ENCODE peak calls at places on chromosomes 5 and 9, in nine cellular contexts. A, D, C, W, P, F, L, U and X are unnamed samples.

GRCh38 chr5:55711531-55712022 is 547 bp downstream of the SLC38A9 start:
- DNase-seq in A (no peak), D (no peak), C (peak), W (no peak), P (no peak), F (peak), L (no peak), U (no peak), X (no peak)

GRCh38 chr5:169627551-169627950 is 9.5 kb upstream of the DOCK2 start:
- DNase-seq in A (no peak), D (no peak), C (no peak), W (no peak), P (no peak), F (no peak), L (no peak), U (no peak), X (no peak)

GRCh38 chr5:179224741-179225140 is 120.5 kb downstream of the ADAMTS2 start:
- DNase-seq in A (no peak), D (no peak), C (no peak), W (no peak), P (no peak), F (no peak), L (no peak), U (no peak), X (no peak)

GRCh38 chr9:7799234-7799933 is at the start of gene DMAC1:
- DNase-seq in A (peak), D (peak), C (peak), W (peak), P (peak), F (peak), L (peak), U (peak), X (no peak)

GRCh38 chr5:63131618-63132285 is 553.1 kb downstream of the LRRC70 start:
- DNase-seq in A (peak), D (peak), C (no peak), W (no peak), P (no peak), F (no peak), L (peak), U (no peak), X (no peak)

GRCh38 chr9:5886114-5886939 is 4.4 kb upstream of the MLANA start:
- DNase-seq in A (peak), D (peak), C (peak), W (peak), P (peak), F (peak), L (peak), U (peak), X (peak)

GRCh38 chr9:120902824-120903608 is 23.6 kb downstream of the TRAF1 start:
- DNase-seq in A (no peak), D (no peak), C (peak), W (no peak), P (no peak), F (no peak), L (no peak), U (no peak), X (no peak)

GRCh38 chr5:167573274-167574127 is 717.9 kb upstream of the WWC1 start:
- DNase-seq in A (peak), D (peak), C (no peak), W (no peak), P (no peak), F (no peak), L (peak), U (no peak), X (no peak)

GRCh38 chr9:86043999-86044398 is 55.4 kb downstream of the GOLM1 start:
- DNase-seq in A (no peak), D (peak), C (no peak), W (no peak), P (no peak), F (no peak), L (no peak), U (no peak), X (no peak)

GRCh38 chr9:81755721-81756120 is 66.4 kb upstream of the TLE1 start:
- DNase-seq in A (no peak), D (no peak), C (no peak), W (no peak), P (no peak), F (no peak), L (no peak), U (no peak), X (no peak)

GRCh38 chr5:1656271-1656975 is 132.7 kb upstream of the LPCAT1 start:
- DNase-seq in A (no peak), D (no peak), C (no peak), W (no peak), P (no peak), F (no peak), L (no peak), U (no peak), X (no peak)

GRCh38 chr5:176530406-176530982 is 6.7 kb downstream of the RNF44 start:
- DNase-seq in A (no peak), D (no peak), C (no peak), W (no peak), P (no peak), F (no peak), L (no peak), U (no peak), X (no peak)

GRCh38 chr5:178502401-178503100 is 87.6 kb downstream of the COL23A1 start:
- DNase-seq in A (peak), D (peak), C (no peak), W (no peak), P (no peak), F (no peak), L (no peak), U (no peak), X (no peak)

GRCh38 chr5:142000709-142001484 is 11.9 kb downstream of the GNPDA1 start:
- DNase-seq in A (no peak), D (peak), C (no peak), W (no peak), P (no peak), F (peak), L (no peak), U (no peak), X (no peak)

GRCh38 chr9:132622144-132622543 is 39.7 kb downstream of the BARHL1 start:
- DNase-seq in A (peak), D (peak), C (no peak), W (no peak), P (no peak), F (no peak), L (peak), U (no peak), X (no peak)

GRCh38 chr9:109028457-109028856 is 15.2 kb upstream of the CTNNAL1 start:
- DNase-seq in A (no peak), D (no peak), C (no peak), W (no peak), P (no peak), F (no peak), L (no peak), U (no peak), X (no peak)